ENCODE peak calls at places on chromosomes 2 and 18, in four cellular contexts. G is AML-193; D is activated T-cell treated with anti-CD3 and anti-CD28 coated beads, Interleukin-2, amount 50 U/mL, for 1 hour; M is left cardiac atrium. V is an unnamed sample.

GRCh38 chr2:171084128-171084527 is 76.6 kb downstream of the TLK1 start:
- DNase-seq in G (no peak), D (no peak), M (no peak), V (peak)

GRCh38 chr2:98457045-98457696 is 12.5 kb downstream of the INPP4A start:
- DNase-seq in G (no peak), D (no peak), M (no peak), V (no peak)

GRCh38 chr2:119455066-119455718 is 23.5 kb downstream of the TMEM37 start:
- DNase-seq in G (no peak), D (no peak), M (no peak), V (no peak)

GRCh38 chr2:43397411-43397810 is 171.0 kb upstream of the ZFP36L2 start:
- DNase-seq in G (no peak), D (no peak), M (no peak), V (peak)

GRCh38 chr2:64653174-64654062 is at the start of gene SERTAD2:
- DNase-seq in G (peak), D (peak), M (peak), V (peak)

GRCh38 chr2:236696866-236697265 is 127.2 kb downstream of the ACKR3 start:
- DNase-seq in G (no peak), D (no peak), M (no peak), V (no peak)

GRCh38 chr18:32422185-32422584 is 48.5 kb downstream of the GAREM1 start:
- DNase-seq in G (no peak), D (no peak), M (no peak), V (no peak)

GRCh38 chr18:36490907-36491306 is 193.4 kb downstream of the FHOD3 start:
- DNase-seq in G (no peak), D (no peak), M (no peak), V (no peak)

GRCh38 chr2:240340361-240340761 is 95.1 kb upstream of the GPC1 start:
- DNase-seq in G (no peak), D (no peak), M (no peak), V (no peak)

GRCh38 chr2:65416945-65417344 is 15.5 kb downstream of the SPRED2 start:
- DNase-seq in G (no peak), D (no peak), M (no peak), V (peak)

GRCh38 chr2:232496508-232497373 is 9.1 kb upstream of the ECEL1 start:
- DNase-seq in G (no peak), D (no peak), M (no peak), V (no peak)

GRCh38 chr2:102736607-102737409 is 25.0 kb upstream of the TMEM182 start:
- DNase-seq in G (peak), D (peak), M (peak), V (peak)

GRCh38 chr2:32647180-32647651 is 19.4 kb downstream of the TTC27 start:
- DNase-seq in G (no peak), D (no peak), M (no peak), V (no peak)

GRCh38 chr2:70703900-70704549 is 64.0 kb downstream of the ADD2 start:
- DNase-seq in G (no peak), D (no peak), M (peak), V (no peak)

GRCh38 chr2:86809481-86810121 is 18.9 kb upstream of the CD8A start:
- DNase-seq in G (no peak), D (peak), M (no peak), V (no peak)

GRCh38 chr2:238875531-238876231 is 27.8 kb downstream of the TWIST2 start:
- DNase-seq in G (no peak), D (no peak), M (no peak), V (no peak)

GRCh38 chr18:48836231-48836805 is 114.4 kb downstream of the SMAD7 start:
- DNase-seq in G (no peak), D (peak), M (no peak), V (no peak)

GRCh38 chr2:48126180-48126579 is 219.9 kb upstream of the FBXO11 start:
- DNase-seq in G (no peak), D (no peak), M (peak), V (no peak)

GRCh38 chr2:38416296-38417036 is 39.4 kb upstream of the ATL2 start:
- DNase-seq in G (no peak), D (no peak), M (no peak), V (no peak)

GRCh38 chr18:44654555-44654954 is 26.1 kb upstream of the SETBP1 start:
- DNase-seq in G (no peak), D (no peak), M (no peak), V (no peak)

GRCh38 chr2:10326151-10326616 is 23.5 kb downstream of the HPCAL1 start:
- DNase-seq in G (no peak), D (no peak), M (no peak), V (no peak)

GRCh38 chr2:234980476-234981187 is 28.8 kb downstream of the SH3BP4 start:
- DNase-seq in G (no peak), D (no peak), M (no peak), V (peak)

GRCh38 chr2:158458617-158458920 is 1.8 kb downstream of the PKP4 start:
- DNase-seq in G (no peak), D (no peak), M (no peak), V (no peak)

GRCh38 chr18:595068-595467 is 1.7 kb upstream of the CLUL1 start:
- DNase-seq in G (no peak), D (no peak), M (no peak), V (no peak)

GRCh38 chr2:28643911-28644334 is 107.7 kb upstream of the PPP1CB start:
- DNase-seq in G (no peak), D (no peak), M (no peak), V (peak)

GRCh38 chr18:9787716-9788115 is 79.6 kb downstream of the RAB31 start:
- DNase-seq in G (no peak), D (no peak), M (no peak), V (no peak)

GRCh38 chr2:52395912-52396311 is 1364.0 kb upstream of the NRXN1 start:
- DNase-seq in G (no peak), D (no peak), M (no peak), V (no peak)

GRCh38 chr2:23618696-23619530 is 233.9 kb downstream of the KLHL29 start:
- DNase-seq in G (no peak), D (no peak), M (no peak), V (no peak)

GRCh38 chr2:53811601-53812000 is 24.8 kb downstream of the ERLEC1 start:
- DNase-seq in G (no peak), D (no peak), M (no peak), V (no peak)

GRCh38 chr18:1246827-1247226 is 342.2 kb downstream of the ADCYAP1 start:
- DNase-seq in G (no peak), D (no peak), M (no peak), V (no peak)

GRCh38 chr2:105712166-105712915 is 32.4 kb upstream of the NCK2 start:
- DNase-seq in G (no peak), D (no peak), M (no peak), V (no peak)

GRCh38 chr2:75528221-75528977 is 32.3 kb downstream of the EVA1A start:
- DNase-seq in G (no peak), D (no peak), M (no peak), V (no peak)

GRCh38 chr2:218679119-218679518 is 7.2 kb downstream of the STK36 start:
- DNase-seq in G (peak), D (no peak), M (no peak), V (peak)

GRCh38 chr2:232937278-232937906 is 67.3 kb downstream of the SNORC start:
- DNase-seq in G (no peak), D (no peak), M (no peak), V (no peak)

GRCh38 chr2:240898108-240898730 is 2.3 kb upstream of the MAB21L4 start:
- DNase-seq in G (no peak), D (no peak), M (peak), V (peak)

GRCh38 chr2:28544405-28544914 is 48.6 kb downstream of the PLB1 start:
- DNase-seq in G (no peak), D (no peak), M (no peak), V (peak)